ENCODE peak calls at places on chromosome 19, in five cellular contexts. X is left cardiac atrium; K is nucleus accumbens; C is stimulated activated CD4-positive, alpha-beta T cell treated with anti-CD3 and anti-CD28 coated beads, Interleukin-12 subunit alpha, Interleukin-12 subunit beta, amount 100 ng/mL, for 4 hours; O is HEK293T. Q is an unnamed sample.

GRCh38 chr19:48341006-48341405 is 15.7 kb downstream of the EMP3 start:
- DNase-seq in X (no peak), K (peak), C (no peak), O (no peak), Q (no peak)

GRCh38 chr19:55005684-55006488 is 32.2 kb downstream of the GP6 start:
- DNase-seq in X (no peak), K (no peak), C (peak), O (peak), Q (no peak)

GRCh38 chr19:43763473-43763939 is 8.7 kb upstream of the SMG9 start:
- DNase-seq in X (no peak), K (no peak), C (no peak), O (no peak), Q (no peak)

GRCh38 chr19:48728882-48729645 is 9.5 kb upstream of the MAMSTR start:
- DNase-seq in X (no peak), K (no peak), C (no peak), O (no peak), Q (no peak)

GRCh38 chr19:7415163-7415856 is 66.6 kb downstream of the ARHGEF18 start:
- DNase-seq in X (no peak), K (no peak), C (no peak), O (no peak), Q (no peak)

GRCh38 chr19:28523619-28524018 is 689.3 kb downstream of the UQCRFS1 start:
- DNase-seq in X (no peak), K (no peak), C (no peak), O (no peak), Q (no peak)

GRCh38 chr19:18865973-18866799 is 29.8 kb downstream of the CERS1 start:
- DNase-seq in X (peak), K (peak), C (peak), O (peak), Q (peak)

GRCh38 chr19:8392017-8392591 is 1.9 kb downstream of the RAB11B start:
- DNase-seq in X (no peak), K (peak), C (no peak), O (no peak), Q (no peak)

GRCh38 chr19:6354098-6354674 is 7.1 kb upstream of the CLPP start:
- DNase-seq in X (no peak), K (no peak), C (no peak), O (no peak), Q (no peak)

GRCh38 chr19:12833418-12833746 is 997 bp downstream of the RTBDN start:
- DNase-seq in X (no peak), K (no peak), C (no peak), O (no peak), Q (no peak)

GRCh38 chr19:3057275-3057714 is 5.0 kb downstream of the TLE5 start:
- DNase-seq in X (peak), K (peak), C (no peak), O (no peak), Q (peak)

GRCh38 chr19:1851581-1852293 is 3.5 kb upstream of the REXO1 start:
- DNase-seq in X (no peak), K (peak), C (peak), O (no peak), Q (no peak)

GRCh38 chr19:30071871-30072270 is 129.8 kb downstream of the URI1 start:
- DNase-seq in X (no peak), K (no peak), C (no peak), O (no peak), Q (peak)

GRCh38 chr19:32519023-32519422 is 62.0 kb upstream of the PDCD5 start:
- DNase-seq in X (no peak), K (no peak), C (no peak), O (no peak), Q (no peak)